ENCODE peak calls at places on chromosomes 3 and 15, in nine cellular contexts. E, Q, M, W, C, S, R, G and Z are unnamed samples.

GRCh38 chr15:73021139-73021621 is 31.1 kb upstream of the NEO1 start:
- DNase-seq in E (no peak), Q (no peak), M (no peak), W (no peak), C (peak; percentile 47), S (no peak), R (no peak), G (no peak), Z (no peak)

GRCh38 chr15:36106640-36107335 is 472.6 kb upstream of the CDIN1 start:
- DNase-seq in E (no peak), Q (no peak), M (no peak), W (no peak), C (no peak), S (no peak), R (no peak), G (no peak), Z (no peak)

GRCh38 chr3:72953325-72953956 is 43.2 kb upstream of the PPP4R2 start:
- DNase-seq in E (no peak), Q (no peak), M (no peak), W (no peak), C (no peak), S (no peak), R (no peak), G (no peak), Z (no peak)

GRCh38 chr3:12413721-12414255 is 70.5 kb upstream of the TSEN2 start:
- DNase-seq in E (no peak), Q (no peak), M (no peak), W (no peak), C (no peak), S (no peak), R (no peak), G (no peak), Z (no peak)

GRCh38 chr15:48680841-48681240 is 35.3 kb upstream of the FBN1 start:
- DNase-seq in E (no peak), Q (no peak), M (peak; percentile 98), W (no peak), C (no peak), S (peak; percentile 33), R (no peak), G (no peak), Z (no peak)

GRCh38 chr3:157104521-157104920 is 55.4 kb downstream of the CCNL1 start:
- DNase-seq in E (no peak), Q (no peak), M (peak; percentile 65), W (no peak), C (no peak), S (no peak), R (no peak), G (no peak), Z (no peak)

GRCh38 chr3:134378818-134379217 is 4.6 kb upstream of the AMOTL2 start:
- DNase-seq in E (no peak), Q (no peak), M (peak; percentile 47), W (no peak), C (no peak), S (no peak), R (no peak), G (no peak), Z (no peak)

GRCh38 chr3:757711-758110 is 335.1 kb upstream of the CNTN6 start:
- DNase-seq in E (no peak), Q (no peak), M (no peak), W (no peak), C (no peak), S (no peak), R (no peak), G (no peak), Z (no peak)

GRCh38 chr15:36117394-36117793 is 462.0 kb upstream of the CDIN1 start:
- DNase-seq in E (no peak), Q (no peak), M (no peak), W (no peak), C (no peak), S (no peak), R (no peak), G (no peak), Z (no peak)